ENCODE peak calls at places on chromosomes 5 and 9, in five cellular contexts. M is psoas muscle; N is heart left ventricle; V is mammary epithelial cell; T is CD8-positive, alpha-beta memory T cell. B is an unnamed sample.

GRCh38 chr9:97808972-97809371 is 44.1 kb upstream of the FOXE1 start:
- DNase-seq in N (no peak), M (no peak), V (no peak), T (no peak), B (peak; percentile 26)

GRCh38 chr5:40399349-40399748 is 280.4 kb upstream of the PTGER4 start:
- DNase-seq in T (no peak), N (no peak), M (no peak), V (peak; percentile 47), B (no peak)

GRCh38 chr5:142508027-142508426 is 177.9 kb downstream of the FGF1 start:
- DNase-seq in M (no peak), T (no peak), N (no peak), V (no peak), B (peak; percentile 22)

GRCh38 chr9:124499214-124499613 is 8.0 kb downstream of the NR5A1 start:
- DNase-seq in M (no peak), T (no peak), V (no peak), N (no peak), B (no peak)

GRCh38 chr5:123181394-123181801 is 92.4 kb downstream of the PRDM6 start:
- DNase-seq in T (no peak), M (no peak), V (no peak), N (no peak), B (no peak)

GRCh38 chr5:77028631-77029375 is 1.4 kb upstream of the AGGF1 start:
- DNase-seq in M (no peak), V (no peak), N (no peak), T (no peak), B (no peak)

GRCh38 chr9:94909250-94909894 is 182.9 kb downstream of the AOPEP start:
- DNase-seq in M (no peak), V (no peak), T (no peak), N (no peak), B (no peak)

GRCh38 chr9:16289639-16290038 is 580.8 kb downstream of the BNC2 start:
- DNase-seq in M (no peak), T (no peak), N (no peak), V (no peak), B (no peak)

DNA sequence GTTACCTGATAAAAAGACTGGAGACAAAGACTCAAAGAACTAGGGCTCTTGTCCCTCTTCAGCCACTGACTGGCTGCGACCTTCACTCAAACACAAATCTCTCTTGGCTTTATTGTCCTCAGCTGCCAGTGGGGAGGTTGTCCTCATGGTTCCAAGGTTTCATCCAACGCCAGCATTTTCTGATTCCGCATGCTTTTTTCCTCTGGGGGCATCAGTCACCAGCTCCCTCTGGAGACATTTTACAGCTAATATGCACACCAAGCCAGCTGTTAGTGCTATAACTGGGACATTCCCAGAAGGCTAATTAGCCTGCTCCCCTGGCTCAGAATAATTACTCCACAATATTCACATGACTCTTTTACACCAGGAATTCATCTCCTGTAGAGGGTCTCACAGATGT is 193.5 kb upstream of the ANKRD55 start:
- DNase-seq in M (no peak), T (no peak), N (no peak), V (no peak), B (no peak)
- H3K9me3 ChIP-seq in M (no peaks in the 10 kb centered on the region), T (no peaks in the 10 kb centered on the region), N (no peaks in the 10 kb centered on the region), V (no peaks in the 10 kb centered on the region), B (no peaks in the 10 kb centered on the region)

DNA sequence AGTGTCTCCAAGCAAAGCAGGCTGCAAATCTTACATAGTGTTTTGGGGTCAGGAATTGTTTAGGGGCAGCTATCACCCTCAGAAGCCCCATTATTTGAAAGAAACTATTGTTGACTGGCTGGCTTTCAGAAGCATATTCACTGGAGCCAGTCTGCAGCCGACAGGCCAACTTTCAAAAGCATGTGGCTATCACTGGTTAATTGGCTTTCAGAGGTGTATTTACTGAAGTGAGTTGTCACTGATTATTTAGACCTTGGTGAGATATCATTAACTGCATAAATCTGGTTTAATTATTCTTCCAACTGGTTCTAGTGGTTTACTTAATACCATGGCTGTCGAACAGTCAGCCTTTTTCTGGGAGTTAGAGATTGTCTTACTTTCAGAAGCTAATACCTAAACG is 247.0 kb downstream of the CWC27 start:
- DNase-seq in N (no peak), T (no peak), V (no peak), M (no peak), B (no peak)
- H3K4me3 ChIP-seq in N (no peak overlapping the region), T (no peak overlapping the region), V (no peak overlapping the region), M (no peak overlapping the region), B (no peak overlapping the region)

DNA sequence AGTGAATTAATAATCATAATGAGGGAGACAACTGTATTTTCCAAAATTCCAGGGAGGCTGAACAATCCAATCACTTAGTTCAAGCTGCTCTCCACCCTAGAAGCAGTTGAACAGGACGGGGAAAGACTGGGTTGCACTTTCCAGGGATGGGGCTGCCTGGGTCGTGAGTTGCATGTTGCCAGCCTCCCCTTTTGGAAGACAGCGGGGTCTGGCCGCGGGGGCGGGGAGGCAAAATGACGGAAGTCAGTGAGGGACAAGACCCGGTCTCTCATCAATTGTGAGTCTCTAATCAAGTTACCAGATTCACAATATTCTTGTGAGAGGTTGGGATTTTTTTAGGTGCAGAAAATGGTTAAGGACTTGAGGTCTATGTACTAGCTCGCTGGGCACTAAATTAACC is 484.1 kb downstream of the ZSWIM6 start:
- DNase-seq in N (no peak), M (no peak), V (no peak), T (no peak), B (no peak)
- H3K9me3 ChIP-seq in N (no peaks in the 10 kb centered on the region), M (no peaks in the 10 kb centered on the region), V (no peaks in the 10 kb centered on the region), T (no peaks in the 10 kb centered on the region), B (no peaks in the 10 kb centered on the region)

GRCh38 chr5:66826263-66826662 is 230.1 kb downstream of the MAST4 start:
- DNase-seq in T (no peak), V (no peak), N (no peak), M (no peak), B (no peak)

GRCh38 chr5:66829826-66830225 is 233.6 kb downstream of the MAST4 start:
- DNase-seq in V (peak; percentile 83), T (no peak), M (no peak), N (no peak), B (no peak)

GRCh38 chr5:66828551-66829421 is 232.6 kb downstream of the MAST4 start:
- DNase-seq in N (peak; percentile 82), T (peak; percentile 29), V (peak; percentile 89), M (peak; percentile 62), B (peak; percentile 64)

GRCh38 chr5:66826696-66827095 is 230.5 kb downstream of the MAST4 start:
- DNase-seq in M (no peak), V (no peak), N (no peak), T (no peak), B (no peak)

DNA sequence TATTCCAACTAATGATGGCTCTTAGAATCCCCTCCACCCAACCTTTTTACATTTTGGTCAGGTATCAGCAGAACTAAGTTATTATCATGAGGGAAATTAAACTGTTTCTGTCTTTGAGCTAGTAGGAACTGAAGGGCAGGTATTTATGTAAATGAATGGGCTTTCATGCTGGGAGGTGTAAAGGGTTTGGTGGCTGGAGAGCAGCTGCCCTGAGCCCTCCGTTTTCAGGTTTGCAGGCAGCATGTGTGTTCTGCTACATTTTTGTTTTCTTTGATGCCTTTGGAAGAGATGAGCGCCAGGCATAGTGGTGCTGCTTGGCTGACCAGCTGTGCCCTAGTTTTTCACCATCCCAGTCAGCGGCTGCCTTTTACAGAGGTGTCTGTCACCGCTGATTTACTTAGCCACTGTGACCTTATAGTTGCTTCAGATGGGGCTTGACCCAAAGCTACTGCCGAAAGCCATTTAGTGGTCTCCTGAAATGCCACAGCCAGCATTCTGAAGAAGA is 231.9 kb downstream of the MAST4 start:
- DNase-seq in T (no peak), V (no peak), N (no peak), M (no peak), B (no peak)
- H3K4me3 ChIP-seq in T (peak overlapping the region; percentile 50), V (peak overlapping the region; percentile 61), N (peak overlapping the region; percentile 22), M (peak overlapping the region; percentile 60), B (no peak overlapping the region)

GRCh38 chr5:3510642-3511041 is 85.0 kb upstream of the IRX1 start:
- DNase-seq in V (no peak), T (no peak), M (no peak), N (no peak), B (no peak)

GRCh38 chr5:3512291-3512690 is 83.3 kb upstream of the IRX1 start:
- DNase-seq in T (no peak), M (no peak), V (no peak), N (no peak), B (no peak)

GRCh38 chr5:3511774-3512173 is 83.9 kb upstream of the IRX1 start:
- DNase-seq in N (no peak), T (no peak), M (no peak), V (no peak), B (no peak)

GRCh38 chr5:3509290-3509689 is 86.3 kb upstream of the IRX1 start:
- DNase-seq in T (no peak), V (no peak), M (no peak), N (no peak), B (no peak)
- H3K9me3 ChIP-seq in T (no peaks in the 10 kb centered on the region), V (no peaks in the 10 kb centered on the region), M (no peaks in the 10 kb centered on the region), N (no peaks in the 10 kb centered on the region), B (no peaks in the 10 kb centered on the region)

B was measured in body of pancreas.